ENCODE peak calls at places on chromosome 20, in four cellular contexts. N is ascending aorta, C is tibial artery, V is left ventricle myocardium inferior. Y is an unnamed sample.
A peak's percentile ranks its signal among the peaks of the same experiment; 100 is the strongest.

GRCh38 chr20:61931476-61932198 is 134.0 kb downstream of the TAF4 start:
- DNase-seq in N (no peak), C (peak; percentile 7), V (peak; percentile 5), Y (peak; percentile 39)

GRCh38 chr20:62979876-62980373 is 26.8 kb downstream of the BHLHE23 start:
- DNase-seq in N (no peak), C (no peak), V (no peak), Y (no peak)

GRCh38 chr20:64063389-64064144 is 569 bp downstream of the TCEA2 start:
- DNase-seq in N (no peak), C (no peak), V (no peak), Y (no peak)

GRCh38 chr20:37567671-37568588 is 40.3 kb upstream of the BLCAP start:
- DNase-seq in N (no peak), C (no peak), V (no peak), Y (no peak)

GRCh38 chr20:63478346-63479302 is 6.2 kb upstream of the KCNQ2 start:
- DNase-seq in N (no peak), C (no peak), V (no peak), Y (no peak)

GRCh38 chr20:41045680-41046079 is 17.1 kb downstream of the TOP1 start:
- DNase-seq in N (no peak), C (no peak), V (no peak), Y (no peak)

GRCh38 chr20:8342401-8342800 is 210.3 kb downstream of the PLCB1 start:
- DNase-seq in N (no peak), C (no peak), V (no peak), Y (no peak)

GRCh38 chr20:64102647-64103354 is 4.6 kb downstream of the NPBWR2 start:
- DNase-seq in N (no peak), C (no peak), V (peak; percentile 16), Y (no peak)

GRCh38 chr20:8443464-8444072 is 311.5 kb downstream of the PLCB1 start:
- DNase-seq in N (no peak), C (no peak), V (no peak), Y (no peak)

GRCh38 chr20:39669659-39670058 is 707.5 kb downstream of the DHX35 start:
- DNase-seq in N (no peak), C (no peak), V (no peak), Y (no peak)

GRCh38 chr20:5508044-5508443 is 191.3 kb upstream of the PROKR2 start:
- DNase-seq in N (no peak), C (no peak), V (no peak), Y (no peak)

GRCh38 chr20:46293084-46293483 is 15.2 kb downstream of the CDH22 start:
- DNase-seq in N (no peak), C (no peak), V (no peak), Y (no peak)

GRCh38 chr20:4471221-4471620 is 250.5 kb upstream of the PRND start:
- DNase-seq in N (no peak), C (no peak), V (no peak), Y (no peak)

GRCh38 chr20:22690616-22691179 is 106.3 kb upstream of the FOXA2 start:
- DNase-seq in N (no peak), C (no peak), V (no peak), Y (no peak)

GRCh38 chr20:60258255-60258863 is 300.1 kb downstream of the CDH26 start:
- DNase-seq in N (no peak), C (no peak), V (no peak), Y (no peak)

GRCh38 chr20:19560876-19561480 is 197.1 kb upstream of the RIN2 start:
- DNase-seq in N (no peak), C (no peak), V (no peak), Y (no peak)

GRCh38 chr20:15637971-15638754 is 935.1 kb downstream of the KIF16B start:
- DNase-seq in N (no peak), C (no peak), V (no peak), Y (no peak)

GRCh38 chr20:62752671-62753501 is 43.4 kb upstream of the MRGBP start:
- DNase-seq in N (no peak), C (no peak), V (peak; percentile 12), Y (no peak)

DNA sequence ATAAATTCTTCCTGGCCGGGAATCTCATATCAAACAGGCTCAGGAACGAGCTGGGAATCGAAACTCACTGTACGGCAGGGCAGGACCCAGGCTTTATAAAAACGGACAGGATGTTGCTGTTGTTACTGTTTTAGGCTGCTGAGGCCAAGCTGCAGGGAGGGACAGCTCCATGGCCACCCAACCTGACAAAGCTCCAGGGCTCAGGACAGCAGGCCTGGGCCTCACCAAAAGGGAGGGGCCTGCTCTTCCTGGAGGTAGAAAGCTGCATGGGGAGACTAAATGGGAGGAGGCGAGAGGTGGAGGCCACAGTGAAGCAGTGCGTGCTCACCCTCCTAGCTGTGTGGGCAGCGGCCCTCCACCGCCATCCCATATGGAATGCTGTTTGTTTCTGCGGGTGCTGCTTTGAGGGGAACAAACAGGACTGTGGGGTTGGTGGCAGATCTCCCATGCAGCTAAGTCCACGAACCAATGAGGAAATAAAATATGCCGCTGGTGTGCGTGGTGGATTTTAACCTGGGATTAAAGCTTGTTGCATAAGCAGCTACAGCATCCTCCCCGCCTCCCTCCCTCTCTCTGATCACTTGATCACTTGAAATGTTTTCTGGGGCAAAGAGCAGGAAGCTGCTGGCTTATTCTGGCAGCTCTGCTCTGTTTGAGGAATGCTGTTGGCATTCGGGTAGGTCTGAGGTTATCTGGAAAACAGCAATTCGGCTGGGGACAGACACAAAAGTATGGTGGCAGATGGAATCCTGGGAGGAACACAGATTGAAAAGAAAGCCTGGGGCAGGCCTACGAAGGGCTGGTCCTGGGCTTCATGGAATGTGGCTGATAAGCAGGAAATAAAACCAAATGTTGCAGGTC is 2.4 kb upstream of the ZMYND8 start:
- DNase-seq in N (peak; percentile 60), C (peak; percentile 92), V (peak; percentile 64), Y (no peak)
- H3K4me1 ChIP-seq in N (peaks cover 78% of the 10 kb centered on the region), C (peaks cover 76% of the 10 kb centered on the region), V (peaks cover 90% of the 10 kb centered on the region), Y (peaks cover 51% of the 10 kb centered on the region)

DNA sequence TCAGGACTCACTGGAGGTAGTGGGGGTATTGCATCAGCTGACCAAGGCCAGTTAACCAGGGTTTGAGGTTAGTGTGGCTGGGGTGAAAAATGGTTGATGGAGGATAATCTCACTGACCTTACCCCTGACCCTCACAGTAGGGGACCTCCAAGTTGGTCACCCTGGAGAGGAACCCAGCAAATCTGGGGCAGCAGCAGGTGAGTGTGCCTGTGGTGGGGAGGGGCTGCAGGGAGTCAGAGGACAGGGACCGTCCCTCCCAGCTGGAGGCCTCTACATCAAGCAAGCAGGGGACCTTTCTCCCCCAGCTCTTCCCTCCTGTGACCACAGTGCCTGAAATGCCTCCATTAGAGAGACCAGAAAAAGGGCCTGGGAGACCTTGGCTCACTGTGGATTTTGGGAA is 49.1 kb upstream of the ZNF337 start:
- DNase-seq in N (no peak), C (no peak), V (no peak), Y (no peak)
- H3K4me3 ChIP-seq in N (no peak overlapping the region), C (no peak overlapping the region), V (no peak overlapping the region), Y (no peak overlapping the region)

GRCh38 chr20:49284818-49285217 is 7.0 kb upstream of the ZNFX1 start:
- DNase-seq in N (no peak), C (no peak), V (no peak), Y (no peak)
- H3K36me3 ChIP-seq in N (peaks cover 100% of the 10 kb centered on the region), C (peaks cover 98% of the 10 kb centered on the region), V (peaks cover 100% of the 10 kb centered on the region), Y (peaks cover 97% of the 10 kb centered on the region)

GRCh38 chr20:3340443-3340842 is 67.0 kb downstream of the DNAAF9 start:
- DNase-seq in N (no peak), C (peak; percentile 76), V (peak; percentile 85), Y (no peak)
- H3K4me1 ChIP-seq in N (no peaks in the 10 kb centered on the region), C (no peaks in the 10 kb centered on the region), V (peaks cover 27% of the 10 kb centered on the region), Y (no peaks in the 10 kb centered on the region)

GRCh38 chr20:52104546-52105044 is 87.0 kb downstream of the ZFP64 start:
- DNase-seq in N (no peak), C (no peak), V (no peak), Y (no peak)
- H3K4me3 ChIP-seq in N (peak overlapping the region; percentile 60), C (peak overlapping the region; percentile 38), V (peak overlapping the region; percentile 64), Y (peak overlapping the region; percentile 37)

DNA sequence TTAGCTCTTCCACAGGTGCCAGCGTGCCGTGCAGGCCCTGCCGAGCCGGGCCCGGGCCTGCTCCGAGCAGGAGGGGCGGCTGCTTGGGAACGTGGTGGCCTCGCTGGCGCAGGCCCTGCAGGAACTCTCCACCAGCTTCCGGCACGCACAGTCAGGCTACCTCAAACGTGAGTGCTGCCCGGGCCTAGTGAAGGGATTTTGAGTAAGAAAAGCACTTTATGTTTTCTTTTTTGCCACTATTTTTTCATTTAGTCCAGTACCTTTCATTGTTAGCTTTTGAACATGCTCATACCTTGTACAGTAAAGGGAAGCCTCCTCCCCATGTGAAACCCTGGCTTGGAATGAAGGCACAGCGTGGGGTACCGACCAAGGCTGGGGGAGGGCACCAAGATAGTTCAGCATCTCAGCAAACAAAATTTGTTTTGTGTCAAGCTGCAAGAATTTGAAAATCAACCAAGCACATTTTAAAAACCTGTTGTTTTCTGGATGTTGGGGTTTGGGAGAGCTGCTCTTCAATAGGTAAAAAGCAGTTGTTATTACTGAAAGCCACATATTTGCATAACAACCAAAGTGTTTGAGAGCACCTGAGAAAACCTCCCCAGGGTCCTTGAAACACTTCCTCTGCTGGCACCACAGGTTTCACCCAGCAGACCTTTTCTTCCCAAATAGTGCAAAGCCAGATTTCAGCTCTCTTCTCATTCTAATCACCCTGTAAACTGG is 18.4 kb downstream of the STX16 start:
- DNase-seq in N (no peak), C (no peak), V (no peak), Y (no peak)
- H3K36me3 ChIP-seq in N (peaks cover 59% of the 10 kb centered on the region), C (peaks cover 73% of the 10 kb centered on the region), V (peaks cover 64% of the 10 kb centered on the region), Y (peaks cover 43% of the 10 kb centered on the region)

GRCh38 chr20:57004416-57004815 is 262.0 kb downstream of the BMP7 start:
- DNase-seq in N (no peak), C (no peak), V (no peak), Y (no peak)
- H3K4me1 ChIP-seq in N (no peaks in the 10 kb centered on the region), C (no peaks in the 10 kb centered on the region), V (no peaks in the 10 kb centered on the region), Y (no peaks in the 10 kb centered on the region)